ENCODE peak calls at places on chromosomes 12 and 14, in five cellular contexts. One of them, this sample, is unnamed.

GRCh38 chr12:94282675-94283074 is 134.3 kb downstream of the PLXNC1 start:
- DNase-seq in amygdala: no peak
- DNase-seq in A549: no peak
- DNase-seq in NCI-H1105 treated with DMSO at 0.1 percent for 48 hours: no peak
- DNase-seq in GM12865: peak
- DNase-seq in this sample: no peak

GRCh38 chr14:23175823-23176222 is 7.6 kb downstream of the SLC7A8 start:
- DNase-seq in amygdala: no peak
- DNase-seq in A549: no peak
- DNase-seq in NCI-H1105 treated with DMSO at 0.1 percent for 48 hours: peak
- DNase-seq in GM12865: no peak
- DNase-seq in this sample: no peak

GRCh38 chr12:53381739-53382630 is 2.0 kb downstream of the SP1 start:
- DNase-seq in amygdala: no peak
- DNase-seq in A549: peak
- DNase-seq in NCI-H1105 treated with DMSO at 0.1 percent for 48 hours: no peak
- DNase-seq in GM12865: peak
- DNase-seq in this sample: no peak

GRCh38 chr12:105358789-105359188 is 28.3 kb downstream of the C12orf75 start:
- DNase-seq in amygdala: no peak
- DNase-seq in A549: no peak
- DNase-seq in NCI-H1105 treated with DMSO at 0.1 percent for 48 hours: no peak
- DNase-seq in GM12865: peak
- DNase-seq in this sample: peak

GRCh38 chr12:132327351-132328171 is 1.8 kb downstream of the GALNT9 start:
- DNase-seq in amygdala: peak
- DNase-seq in A549: peak
- DNase-seq in NCI-H1105 treated with DMSO at 0.1 percent for 48 hours: peak
- DNase-seq in GM12865: no peak
- DNase-seq in this sample: no peak

GRCh38 chr12:48681416-48681737 is 661 bp downstream of the KANSL2 start:
- DNase-seq in amygdala: no peak
- DNase-seq in A549: peak
- DNase-seq in NCI-H1105 treated with DMSO at 0.1 percent for 48 hours: peak
- DNase-seq in GM12865: peak
- DNase-seq in this sample: no peak

GRCh38 chr14:76203086-76204001 is 51.6 kb downstream of the GPATCH2L start:
- DNase-seq in amygdala: no peak
- DNase-seq in A549: peak
- DNase-seq in NCI-H1105 treated with DMSO at 0.1 percent for 48 hours: no peak
- DNase-seq in GM12865: peak
- DNase-seq in this sample: no peak

GRCh38 chr14:34012978-34013713 is 62.3 kb upstream of the EGLN3 start:
- DNase-seq in amygdala: no peak
- DNase-seq in A549: no peak
- DNase-seq in NCI-H1105 treated with DMSO at 0.1 percent for 48 hours: no peak
- DNase-seq in GM12865: peak
- DNase-seq in this sample: no peak

GRCh38 chr12:113432976-113433375 is 10.8 kb downstream of the SDSL start:
- DNase-seq in amygdala: no peak
- DNase-seq in A549: no peak
- DNase-seq in NCI-H1105 treated with DMSO at 0.1 percent for 48 hours: no peak
- DNase-seq in GM12865: no peak
- DNase-seq in this sample: no peak

GRCh38 chr12:70334742-70335141 is 31.3 kb upstream of the KCNMB4 start:
- DNase-seq in amygdala: no peak
- DNase-seq in A549: no peak
- DNase-seq in NCI-H1105 treated with DMSO at 0.1 percent for 48 hours: no peak
- DNase-seq in GM12865: no peak
- DNase-seq in this sample: no peak